ENCODE peak calls at places on chromosomes 7 and 10, in five cellular contexts. L is heart left ventricle, K is lower lobe of right lung, W is AG10803, E is RWPE1. G is an unnamed sample.

GRCh38 chr7:3217166-3217565 is 83.9 kb upstream of the SDK1 start:
- DNase-seq in L (peak; percentile 52), K (no peak), W (no peak), E (no peak), G (no peak)

GRCh38 chr7:94174375-94174774 is 170.2 kb upstream of the BET1 start:
- DNase-seq in L (no peak), K (no peak), W (no peak), E (no peak), G (no peak)

GRCh38 chr7:106462365-106462859 is 177.6 kb upstream of the NAMPT start:
- DNase-seq in L (no peak), K (no peak), W (peak; percentile 40), E (peak; percentile 57), G (no peak)

GRCh38 chr7:157482011-157482410 is 145.2 kb downstream of the DNAJB6 start:
- DNase-seq in L (no peak), K (no peak), W (no peak), E (no peak), G (no peak)

GRCh38 chr7:540579-540978 is 20.9 kb upstream of the PDGFA start:
- DNase-seq in L (no peak), K (no peak), W (no peak), E (no peak), G (no peak)

GRCh38 chr7:75565129-75565528 is 73.0 kb downstream of the SPDYE5 start:
- DNase-seq in L (peak; percentile 71), K (no peak), W (peak; percentile 91), E (peak; percentile 87), G (no peak)

GRCh38 chr7:47087866-47088265 is 494.0 kb downstream of the TNS3 start:
- DNase-seq in L (no peak), K (no peak), W (peak; percentile 40), E (no peak), G (no peak)

GRCh38 chr7:80876894-80877414 is 41.9 kb downstream of the SEMA3C start:
- DNase-seq in L (no peak), K (no peak), W (peak; percentile 70), E (peak; percentile 14), G (no peak)

GRCh38 chr7:37916673-37917660 is at the start of gene SFRP4:
- DNase-seq in L (peak; percentile 69), K (peak; percentile 67), W (peak; percentile 48), E (peak; percentile 2), G (peak; percentile 42)

GRCh38 chr10:98331888-98332287 is 63.9 kb upstream of the LOXL4 start:
- DNase-seq in L (no peak), K (no peak), W (no peak), E (no peak), G (no peak)

GRCh38 chr7:41628926-41629325 is 74.0 kb downstream of the INHBA start:
- DNase-seq in L (peak; percentile 18), K (no peak), W (peak; percentile 36), E (no peak), G (no peak)

GRCh38 chr10:91162495-91163268 is 57.8 kb upstream of the PCGF5 start:
- DNase-seq in L (peak; percentile 79), K (peak; percentile 89), W (peak; percentile 76), E (peak; percentile 59), G (peak; percentile 47)

GRCh38 chr7:152869041-152869676 is 109.6 kb downstream of the ACTR3B start:
- DNase-seq in L (no peak), K (no peak), W (no peak), E (no peak), G (no peak)

GRCh38 chr7:119197872-119198527 is 973.5 kb downstream of the ANKRD7 start:
- DNase-seq in L (no peak), K (no peak), W (peak; percentile 2), E (peak; percentile 12), G (peak; percentile 25)

GRCh38 chr7:119197172-119197871 is 972.8 kb downstream of the ANKRD7 start:
- DNase-seq in L (no peak), K (no peak), W (no peak), E (no peak), G (no peak)

GRCh38 chr7:119196183-119196582 is 971.7 kb downstream of the ANKRD7 start:
- DNase-seq in L (no peak), K (no peak), W (no peak), E (no peak), G (no peak)
- TF ChIP-seq CTCF in L (no peak), K (no peak), W (no peak), E (no peak), G (no peak)

GRCh38 chr10:75589895-75590654 is 158.7 kb downstream of the LRMDA start:
- DNase-seq in L (no peak), K (no peak), W (no peak), E (no peak), G (no peak)

GRCh38 chr10:75592014-75592842 is 160.8 kb downstream of the LRMDA start:
- DNase-seq in L (no peak), K (no peak), W (no peak), E (no peak), G (no peak)

GRCh38 chr10:75592888-75593643 is 161.6 kb downstream of the LRMDA start:
- DNase-seq in L (peak; percentile 32), K (no peak), W (no peak), E (no peak), G (no peak)

GRCh38 chr10:75596930-75597629 is 165.7 kb downstream of the LRMDA start:
- DNase-seq in L (no peak), K (no peak), W (no peak), E (no peak), G (no peak)

DNA sequence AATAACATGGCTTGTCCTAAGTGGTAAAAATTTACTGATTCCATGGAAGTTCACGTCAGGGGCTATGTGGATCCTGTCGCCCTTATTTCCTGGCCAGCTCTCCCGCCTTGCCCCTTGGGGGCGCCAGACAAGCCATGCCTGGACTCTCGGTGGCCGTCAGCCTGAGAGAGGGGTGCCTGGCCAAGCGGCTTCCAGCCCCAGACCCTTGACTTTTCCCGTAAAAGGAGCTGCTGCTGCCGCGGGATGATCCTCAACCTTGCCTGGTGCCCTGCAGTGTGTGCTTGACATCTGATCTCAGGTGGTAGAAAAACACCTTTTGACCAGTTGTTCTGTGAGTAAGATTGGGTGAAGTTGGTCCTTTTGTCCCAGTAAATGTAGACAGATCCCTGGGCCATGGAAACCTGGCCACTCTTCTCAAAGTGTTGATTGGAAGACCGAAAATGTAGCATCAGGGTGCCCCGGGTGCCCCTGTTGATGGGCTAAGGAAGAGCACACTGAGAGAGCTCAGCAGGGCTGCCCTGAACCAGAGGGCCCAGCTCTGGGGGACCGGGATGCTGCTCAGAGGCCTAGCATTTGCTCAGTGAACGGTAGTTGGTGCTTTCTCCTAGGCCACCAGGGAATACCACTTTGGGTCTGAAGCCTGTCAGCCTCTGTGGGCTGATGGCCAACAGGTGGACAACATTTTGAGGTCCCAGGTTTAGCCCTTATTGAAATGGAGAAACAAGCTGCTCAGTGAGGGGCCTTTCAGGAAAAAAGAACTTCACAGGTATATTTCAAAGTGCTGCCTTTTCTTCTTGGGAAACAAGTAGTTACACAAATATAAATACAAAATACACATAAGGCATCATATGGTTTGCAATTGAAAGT is 162.5 kb downstream of the LRMDA start:
- DNase-seq in L (no peak), K (no peak), W (no peak), E (no peak), G (peak; percentile 17)
- TF ChIP-seq CTCF in L (no peak), K (peak; percentile 19), W (no peak), E (no peak), G (peak; percentile 24)

GRCh38 chr10:3735175-3735574 is 49.8 kb downstream of the KLF6 start:
- DNase-seq in L (no peak), K (no peak), W (no peak), E (no peak), G (no peak)
- TF ChIP-seq CTCF in L (peak; percentile 47), K (peak; percentile 37), W (no peak), E (no peak), G (no peak)

GRCh38 chr10:36683421-36683820 is 442.0 kb upstream of the ANKRD30A start:
- DNase-seq in L (no peak), K (no peak), W (no peak), E (no peak), G (no peak)
- TF ChIP-seq CTCF in L (no peak), K (no peak), W (no peak), E (no peak), G (no peak)

GRCh38 chr10:22622242-22622806 is 92.1 kb downstream of the PIP4K2A start:
- DNase-seq in L (no peak), K (no peak), W (no peak), E (no peak), G (peak; percentile 32)
- TF ChIP-seq CTCF in L (no peak), K (no peak), W (no peak), E (no peak), G (no peak)

DNA sequence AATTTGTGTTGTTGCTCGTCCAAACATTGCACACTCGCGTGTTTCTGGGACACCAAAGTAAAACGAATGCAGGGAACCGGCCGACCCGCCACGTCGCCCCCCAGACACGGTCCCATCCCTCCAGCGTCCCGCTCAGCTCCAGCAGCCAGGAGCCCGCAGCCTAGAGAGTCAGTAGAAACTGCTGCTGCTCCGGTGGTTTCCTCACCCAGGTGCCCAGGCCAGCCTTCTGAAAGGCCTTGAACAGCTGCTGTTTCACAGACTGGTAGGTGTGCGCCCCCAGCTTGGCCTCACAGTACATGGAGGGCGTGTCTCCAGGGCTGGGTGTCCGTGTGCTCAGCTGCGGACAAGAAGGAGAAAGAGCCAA is 126.8 kb downstream of the WDR37 start:
- DNase-seq in L (no peak), K (peak; percentile 36), W (no peak), E (no peak), G (no peak)
- TF ChIP-seq CTCF in L (no peak), K (no peak), W (no peak), E (no peak), G (no peak)

GRCh38 chr10:119689016-119689564 is 36.8 kb upstream of the INPP5F start:
- DNase-seq in L (no peak), K (no peak), W (no peak), E (no peak), G (no peak)

GRCh38 chr10:119686465-119687191 is 35.4 kb downstream of the BAG3 start:
- DNase-seq in L (peak; percentile 78), K (peak; percentile 84), W (peak; percentile 74), E (peak; percentile 78), G (peak; percentile 86)

GRCh38 chr10:119687192-119688032 is 36.2 kb downstream of the BAG3 start:
- DNase-seq in L (no peak), K (no peak), W (no peak), E (no peak), G (peak; percentile 39)

GRCh38 chr10:119691726-119692125 is 34.1 kb upstream of the INPP5F start:
- DNase-seq in L (no peak), K (no peak), W (no peak), E (no peak), G (no peak)

DNA sequence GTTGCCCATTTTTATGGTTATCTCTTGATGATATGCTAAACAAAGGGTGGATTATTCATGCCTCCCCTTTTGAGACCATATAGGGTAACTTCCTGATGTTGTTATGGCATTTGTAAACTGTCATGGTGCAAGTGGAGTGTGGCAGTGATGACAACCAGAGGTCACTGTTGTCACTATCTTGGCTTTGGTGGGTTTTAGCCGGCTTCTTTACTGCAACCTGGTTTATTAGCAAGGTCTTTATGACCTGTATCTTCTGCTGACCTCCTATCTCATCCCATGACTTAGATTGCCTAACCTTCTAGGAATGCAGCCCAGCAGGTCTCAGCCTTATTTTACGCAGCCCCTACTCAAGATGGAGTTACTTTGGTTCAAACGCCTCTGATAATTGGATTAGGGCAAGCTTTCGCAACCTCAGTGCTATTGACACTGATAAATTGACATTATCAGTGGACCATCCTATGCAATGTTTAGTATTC is 36.9 kb downstream of the BAG3 start:
- DNase-seq in L (no peak), K (no peak), W (no peak), E (no peak), G (no peak)
- TF ChIP-seq CTCF in L (peak; percentile 20), K (no peak), W (no peak), E (no peak), G (no peak)

G was measured in endothelial cell.